ENCODE peak calls at places on chromosomes 16 and 17, in eight cellular contexts. One of them, this sample, is unnamed.

GRCh38 chr17:76414334-76415295 is 30.2 kb downstream of the SPHK1 start:
- DNase-seq in body of pancreas: peak; percentile 81
- DNase-seq in tibial nerve: peak; percentile 39
- DNase-seq in uterus: peak; percentile 45
- DNase-seq in A549: no peak
- DNase-seq in stomach: peak; percentile 79
- DNase-seq in adrenal gland: peak; percentile 45
- DNase-seq in HepG2: no peak
- DNase-seq in this sample: peak; percentile 76

GRCh38 chr16:86072328-86073102 is 173.6 kb downstream of the IRF8 start:
- DNase-seq in A549: peak; percentile 70
- DNase-seq in uterus: peak; percentile 42
- DNase-seq in body of pancreas: peak; percentile 76
- DNase-seq in adrenal gland: peak; percentile 58
- DNase-seq in HepG2: peak; percentile 41
- DNase-seq in tibial nerve: peak; percentile 79
- DNase-seq in stomach: peak; percentile 61
- DNase-seq in this sample: peak; percentile 83

GRCh38 chr17:2068589-2069051 is 13.7 kb downstream of the HIC1 start:
- DNase-seq in HepG2: no peak
- DNase-seq in tibial nerve: no peak
- DNase-seq in adrenal gland: no peak
- DNase-seq in A549: no peak
- DNase-seq in stomach: no peak
- DNase-seq in body of pancreas: no peak
- DNase-seq in uterus: peak; percentile 52
- DNase-seq in this sample: no peak

GRCh38 chr17:4332296-4332970 is 34.0 kb downstream of the UBE2G1 start:
- DNase-seq in stomach: no peak
- DNase-seq in body of pancreas: no peak
- DNase-seq in A549: no peak
- DNase-seq in tibial nerve: no peak
- DNase-seq in uterus: no peak
- DNase-seq in adrenal gland: no peak
- DNase-seq in HepG2: no peak
- DNase-seq in this sample: no peak

GRCh38 chr16:84451781-84452180 is 52.7 kb downstream of the MEAK7 start:
- DNase-seq in stomach: peak; percentile 17
- DNase-seq in tibial nerve: no peak
- DNase-seq in HepG2: no peak
- DNase-seq in uterus: no peak
- DNase-seq in body of pancreas: no peak
- DNase-seq in adrenal gland: no peak
- DNase-seq in A549: no peak
- DNase-seq in this sample: no peak

GRCh38 chr16:31440511-31441184 is 1.9 kb downstream of the ZNF843 start:
- DNase-seq in HepG2: no peak
- DNase-seq in uterus: no peak
- DNase-seq in tibial nerve: no peak
- DNase-seq in body of pancreas: no peak
- DNase-seq in stomach: no peak
- DNase-seq in adrenal gland: no peak
- DNase-seq in A549: no peak
- DNase-seq in this sample: no peak

GRCh38 chr16:86037999-86038922 is 139.3 kb downstream of the IRF8 start:
- DNase-seq in A549: no peak
- DNase-seq in tibial nerve: no peak
- DNase-seq in HepG2: no peak
- DNase-seq in body of pancreas: peak; percentile 67
- DNase-seq in adrenal gland: no peak
- DNase-seq in uterus: no peak
- DNase-seq in stomach: no peak
- DNase-seq in this sample: no peak

GRCh38 chr17:29581583-29582253 is 7.7 kb downstream of the GIT1 start:
- DNase-seq in HepG2: no peak
- DNase-seq in stomach: no peak
- DNase-seq in uterus: peak; percentile 21
- DNase-seq in tibial nerve: no peak
- DNase-seq in A549: no peak
- DNase-seq in adrenal gland: peak; percentile 20
- DNase-seq in body of pancreas: peak; percentile 7
- DNase-seq in this sample: no peak

GRCh38 chr17:80118601-80119270 is 17.4 kb downstream of the GAA start:
- DNase-seq in adrenal gland: no peak
- DNase-seq in uterus: no peak
- DNase-seq in body of pancreas: no peak
- DNase-seq in tibial nerve: no peak
- DNase-seq in A549: no peak
- DNase-seq in HepG2: no peak
- DNase-seq in stomach: no peak
- DNase-seq in this sample: peak; percentile 4

GRCh38 chr16:72635104-72635503 is 412.8 kb downstream of the ZFHX3 start:
- DNase-seq in stomach: no peak
- DNase-seq in body of pancreas: no peak
- DNase-seq in tibial nerve: no peak
- DNase-seq in HepG2: no peak
- DNase-seq in A549: no peak
- DNase-seq in adrenal gland: no peak
- DNase-seq in uterus: no peak
- DNase-seq in this sample: no peak

GRCh38 chr17:81097943-81098308 is 63.0 kb downstream of the BAIAP2 start:
- DNase-seq in body of pancreas: no peak
- DNase-seq in A549: peak; percentile 50
- DNase-seq in HepG2: peak; percentile 42
- DNase-seq in tibial nerve: no peak
- DNase-seq in uterus: no peak
- DNase-seq in adrenal gland: no peak
- DNase-seq in stomach: no peak
- DNase-seq in this sample: no peak

GRCh38 chr16:76970087-76970744 is 220.8 kb upstream of the MON1B start:
- DNase-seq in HepG2: no peak
- DNase-seq in body of pancreas: peak; percentile 10
- DNase-seq in A549: peak; percentile 83
- DNase-seq in adrenal gland: peak; percentile 28
- DNase-seq in tibial nerve: no peak
- DNase-seq in stomach: no peak
- DNase-seq in uterus: no peak
- DNase-seq in this sample: no peak

GRCh38 chr17:3531266-3532101 is 26.1 kb downstream of the TRPV3 start:
- DNase-seq in HepG2: no peak
- DNase-seq in uterus: no peak
- DNase-seq in stomach: no peak
- DNase-seq in adrenal gland: peak; percentile 23
- DNase-seq in body of pancreas: peak; percentile 40
- DNase-seq in A549: no peak
- DNase-seq in tibial nerve: no peak
- DNase-seq in this sample: peak; percentile 94

GRCh38 chr17:39648876-39649430 is 12.0 kb downstream of the STARD3 start:
- DNase-seq in stomach: no peak
- DNase-seq in HepG2: no peak
- DNase-seq in body of pancreas: no peak
- DNase-seq in tibial nerve: no peak
- DNase-seq in uterus: no peak
- DNase-seq in A549: no peak
- DNase-seq in adrenal gland: no peak
- DNase-seq in this sample: no peak

GRCh38 chr17:77279448-77280303 is 138.9 kb downstream of the SEC14L1 start:
- DNase-seq in A549: no peak
- DNase-seq in uterus: no peak
- DNase-seq in stomach: peak; percentile 44
- DNase-seq in body of pancreas: no peak
- DNase-seq in HepG2: peak; percentile 86
- DNase-seq in tibial nerve: no peak
- DNase-seq in adrenal gland: no peak
- DNase-seq in this sample: no peak

GRCh38 chr16:782263-782662 is 5.9 kb downstream of the RPUSD1 start:
- DNase-seq in HepG2: no peak
- DNase-seq in adrenal gland: no peak
- DNase-seq in body of pancreas: no peak
- DNase-seq in tibial nerve: no peak
- DNase-seq in A549: no peak
- DNase-seq in uterus: no peak
- DNase-seq in stomach: no peak
- DNase-seq in this sample: no peak

GRCh38 chr16:47260496-47260895 is 116.8 kb upstream of the NETO2 start:
- DNase-seq in HepG2: no peak
- DNase-seq in stomach: no peak
- DNase-seq in adrenal gland: no peak
- DNase-seq in body of pancreas: no peak
- DNase-seq in tibial nerve: no peak
- DNase-seq in A549: no peak
- DNase-seq in uterus: no peak
- DNase-seq in this sample: no peak

GRCh38 chr16:31064882-31065461 is 9.1 kb downstream of the ZNF668 start:
- DNase-seq in uterus: peak; percentile 65
- DNase-seq in adrenal gland: peak; percentile 36
- DNase-seq in body of pancreas: no peak
- DNase-seq in HepG2: no peak
- DNase-seq in stomach: no peak
- DNase-seq in A549: peak; percentile 74
- DNase-seq in tibial nerve: peak; percentile 68
- DNase-seq in this sample: peak; percentile 61

GRCh38 chr16:80303691-80304090 is 237.1 kb upstream of the DYNLRB2 start:
- DNase-seq in tibial nerve: no peak
- DNase-seq in body of pancreas: no peak
- DNase-seq in HepG2: no peak
- DNase-seq in adrenal gland: no peak
- DNase-seq in uterus: no peak
- DNase-seq in A549: no peak
- DNase-seq in stomach: no peak
- DNase-seq in this sample: no peak

GRCh38 chr16:66921758-66922450 is 3.2 kb upstream of the CDH16 start:
- DNase-seq in HepG2: no peak
- DNase-seq in uterus: no peak
- DNase-seq in stomach: no peak
- DNase-seq in tibial nerve: no peak
- DNase-seq in adrenal gland: no peak
- DNase-seq in A549: no peak
- DNase-seq in body of pancreas: no peak
- DNase-seq in this sample: no peak
- TF ChIP-seq POLR2A in HepG2: no peak
- TF ChIP-seq POLR2A in uterus: no peak
- TF ChIP-seq POLR2A in stomach: no peak
- TF ChIP-seq POLR2A in tibial nerve: no peak
- TF ChIP-seq POLR2A in adrenal gland: no peak
- TF ChIP-seq POLR2A in A549: no peak
- TF ChIP-seq POLR2A in body of pancreas: no peak
- TF ChIP-seq POLR2A in this sample: no peak

DNA sequence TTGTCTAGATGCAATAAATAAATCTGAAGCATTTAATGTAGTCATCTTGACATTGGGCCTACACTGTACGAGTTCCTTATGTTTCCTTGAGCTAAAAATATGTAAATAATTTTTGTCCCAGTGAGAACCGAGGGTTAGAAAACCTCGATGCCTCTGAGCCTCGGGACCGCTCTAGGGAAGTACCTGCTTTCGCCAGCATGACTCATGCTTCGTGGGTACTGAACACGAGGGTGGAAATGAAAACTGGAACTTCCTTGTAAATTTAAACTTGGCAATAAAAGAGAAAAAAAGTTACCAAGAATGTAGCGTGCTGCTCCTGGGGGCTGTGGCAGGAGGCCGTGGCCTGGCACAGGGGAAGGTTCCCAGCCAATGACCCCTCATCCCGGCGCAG is 74.1 kb downstream of the SOCS1 start:
- DNase-seq in tibial nerve: peak; percentile 14
- DNase-seq in stomach: no peak
- DNase-seq in adrenal gland: no peak
- DNase-seq in A549: no peak
- DNase-seq in HepG2: no peak
- DNase-seq in body of pancreas: no peak
- DNase-seq in uterus: no peak
- DNase-seq in this sample: peak; percentile 28
- H3K4me1 ChIP-seq in tibial nerve: no peaks in the 10 kb centered on the region
- H3K4me1 ChIP-seq in stomach: no peaks in the 10 kb centered on the region
- H3K4me1 ChIP-seq in adrenal gland: no peaks in the 10 kb centered on the region
- H3K4me1 ChIP-seq in A549: no peaks in the 10 kb centered on the region
- H3K4me1 ChIP-seq in HepG2: peaks cover 7% of the 10 kb centered on the region
- H3K4me1 ChIP-seq in body of pancreas: no peaks in the 10 kb centered on the region
- H3K4me1 ChIP-seq in uterus: no peaks in the 10 kb centered on the region
- H3K4me1 ChIP-seq in this sample: no peaks in the 10 kb centered on the region

DNA sequence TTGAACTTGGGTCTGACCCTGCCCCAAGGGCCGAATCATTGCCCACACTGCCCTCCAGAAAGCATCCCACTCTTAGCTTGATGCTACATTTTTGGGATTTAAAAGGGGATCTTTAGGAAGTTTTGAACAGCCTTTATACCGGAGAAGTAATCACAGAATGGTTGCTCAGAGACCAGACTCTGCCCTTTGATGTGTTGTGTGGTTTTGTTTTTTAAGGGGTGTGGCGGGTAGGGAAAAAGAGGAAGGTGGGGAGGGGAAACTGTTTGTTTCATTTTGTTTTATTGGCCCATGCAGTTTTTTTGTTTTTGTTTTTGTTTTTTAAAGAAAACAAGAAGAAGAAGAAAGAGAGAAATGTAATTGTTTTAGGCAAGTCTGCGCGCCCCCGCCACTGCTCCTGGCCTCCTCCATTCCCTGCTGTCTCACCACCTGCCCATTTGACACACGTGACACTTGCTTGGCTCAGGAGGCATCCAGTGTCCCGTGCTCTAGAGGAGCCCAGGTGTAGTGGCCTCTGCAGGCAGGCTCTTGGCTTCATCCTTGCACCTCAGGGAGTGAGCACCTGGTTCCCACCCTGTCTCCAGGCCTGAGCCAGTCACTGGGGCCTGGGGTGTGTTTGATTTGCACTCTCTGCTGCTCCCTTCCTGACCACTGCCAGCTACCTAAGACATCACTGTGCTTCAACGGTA is 35.7 kb downstream of the GNAO1 start:
- DNase-seq in tibial nerve: no peak
- DNase-seq in uterus: no peak
- DNase-seq in A549: no peak
- DNase-seq in body of pancreas: no peak
- DNase-seq in HepG2: no peak
- DNase-seq in stomach: no peak
- DNase-seq in adrenal gland: no peak
- DNase-seq in this sample: no peak
- TF ChIP-seq CTCF in tibial nerve: no peak
- TF ChIP-seq CTCF in uterus: no peak
- TF ChIP-seq CTCF in A549: no peak
- TF ChIP-seq CTCF in body of pancreas: no peak
- TF ChIP-seq CTCF in HepG2: no peak
- TF ChIP-seq CTCF in stomach: no peak
- TF ChIP-seq CTCF in adrenal gland: no peak
- TF ChIP-seq CTCF in this sample: no peak

DNA sequence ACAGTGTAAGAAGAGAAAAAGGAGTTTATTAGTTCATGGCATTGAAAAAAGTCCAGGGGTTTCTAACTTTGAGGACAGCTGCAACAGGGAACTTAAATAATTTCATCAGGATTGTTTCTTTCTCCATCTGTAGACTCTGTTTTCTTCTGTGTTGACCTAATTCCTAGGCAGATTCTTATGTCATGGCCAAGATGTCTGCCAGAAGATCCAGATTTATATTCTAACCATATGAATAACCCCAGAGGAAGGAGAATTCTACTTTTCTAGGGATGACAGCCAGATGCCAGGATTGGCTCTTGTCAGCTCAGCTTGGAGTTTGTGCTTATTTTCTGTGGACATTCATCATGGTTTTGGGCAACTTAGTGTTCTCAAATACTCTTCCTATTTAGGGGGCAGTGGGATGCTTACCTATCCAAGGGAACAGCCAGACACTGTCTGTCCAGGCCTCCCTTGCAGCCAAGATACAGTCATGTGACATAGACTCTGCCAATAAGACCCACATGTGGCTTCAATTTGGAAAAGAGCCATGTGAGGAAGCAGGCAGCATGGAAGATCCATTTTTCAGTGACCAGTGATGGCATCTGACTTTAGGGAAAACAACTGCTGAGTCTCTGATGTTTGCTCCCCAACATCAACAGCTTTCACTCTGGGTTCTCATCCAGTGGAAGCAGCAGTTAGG is 18.2 kb downstream of the PCTP start:
- DNase-seq in adrenal gland: no peak
- DNase-seq in stomach: no peak
- DNase-seq in HepG2: no peak
- DNase-seq in tibial nerve: no peak
- DNase-seq in uterus: no peak
- DNase-seq in A549: no peak
- DNase-seq in body of pancreas: no peak
- DNase-seq in this sample: no peak
- TF ChIP-seq POLR2A in adrenal gland: no peak
- TF ChIP-seq POLR2A in stomach: no peak
- TF ChIP-seq POLR2A in HepG2: no peak
- TF ChIP-seq POLR2A in tibial nerve: no peak
- TF ChIP-seq POLR2A in uterus: no peak
- TF ChIP-seq POLR2A in A549: no peak
- TF ChIP-seq POLR2A in body of pancreas: no peak
- TF ChIP-seq POLR2A in this sample: no peak